ENCODE peak calls at places on chromosome 5, in six cellular contexts. G is psoas muscle, E is SJSA1, O is ovary, W is A549, P is testis. C is an unnamed sample.
A peak's percentile ranks its signal among the peaks of the same experiment; 100 is the strongest.

GRCh38 chr5:164235176-164235914 is 729.9 kb downstream of the MAT2B start:
- DNase-seq in G (no peak), E (no peak), O (no peak), W (no peak), P (no peak), C (no peak)

GRCh38 chr5:153831976-153832375 is 206.7 kb downstream of the FAM114A2 start:
- DNase-seq in G (no peak), E (no peak), O (no peak), W (peak; percentile 62), P (peak; percentile 27), C (no peak)

GRCh38 chr5:31581498-31582099 is 49.5 kb downstream of the C5orf22 start:
- DNase-seq in G (no peak), E (no peak), O (no peak), W (peak; percentile 46), P (no peak), C (no peak)

GRCh38 chr5:156147948-156148285 is 179.0 kb upstream of the SGCD start:
- DNase-seq in G (no peak), E (no peak), O (no peak), W (no peak), P (no peak), C (no peak)

GRCh38 chr5:181221792-181222629 is 1.1 kb upstream of the TRIM41 start:
- DNase-seq in G (peak; percentile 90), E (peak; percentile 100), O (peak; percentile 93), W (peak; percentile 98), P (peak; percentile 97), C (peak; percentile 93)

GRCh38 chr5:9365501-9365900 is 180.4 kb downstream of the SEMA5A start:
- DNase-seq in G (no peak), E (no peak), O (no peak), W (no peak), P (no peak), C (no peak)

GRCh38 chr5:136212252-136212721 is 19.3 kb upstream of the SMIM32 start:
- DNase-seq in G (peak; percentile 44), E (peak; percentile 53), O (peak; percentile 45), W (peak; percentile 50), P (peak; percentile 75), C (peak; percentile 36)

GRCh38 chr5:78511116-78511906 is 137.3 kb downstream of the LHFPL2 start:
- DNase-seq in G (peak; percentile 34), E (no peak), O (no peak), W (no peak), P (no peak), C (peak; percentile 56)

GRCh38 chr5:20466507-20466906 is 478.5 kb upstream of the CDH18 start:
- DNase-seq in G (no peak), E (no peak), O (no peak), W (no peak), P (no peak), C (no peak)

GRCh38 chr5:11054014-11054413 is 293.0 kb upstream of the DAP start:
- DNase-seq in G (no peak), E (no peak), O (no peak), W (no peak), P (no peak), C (no peak)

GRCh38 chr5:10111575-10111974 is 138.1 kb downstream of the ATPSCKMT start:
- DNase-seq in G (no peak), E (peak; percentile 37), O (no peak), W (peak; percentile 35), P (peak; percentile 24), C (no peak)

GRCh38 chr5:155871623-155872022 is 455.3 kb upstream of the SGCD start:
- DNase-seq in G (no peak), E (no peak), O (no peak), W (no peak), P (no peak), C (no peak)

GRCh38 chr5:72101828-72102227 is 5.4 kb upstream of the MAP1B start:
- DNase-seq in G (no peak), E (peak; percentile 64), O (no peak), W (no peak), P (no peak), C (no peak)

GRCh38 chr5:107305999-107306398 is 364.7 kb downstream of the EFNA5 start:
- DNase-seq in G (no peak), E (no peak), O (no peak), W (no peak), P (no peak), C (no peak)

GRCh38 chr5:169577966-169578365 is 5.6 kb upstream of the SPDL1 start:
- DNase-seq in G (no peak), E (peak; percentile 28), O (no peak), W (peak; percentile 33), P (no peak), C (no peak)

GRCh38 chr5:37153661-37154060 is 95.5 kb downstream of the CPLANE1 start:
- DNase-seq in G (no peak), E (no peak), O (no peak), W (no peak), P (no peak), C (no peak)

GRCh38 chr5:173143567-173143966 is 764 bp upstream of the BNIP1 start:
- DNase-seq in G (no peak), E (no peak), O (no peak), W (no peak), P (no peak), C (peak; percentile 67)

GRCh38 chr5:173139631-173140030 is 4.7 kb upstream of the BNIP1 start:
- DNase-seq in G (no peak), E (no peak), O (no peak), W (no peak), P (no peak), C (no peak)

GRCh38 chr5:173148354-173148753 is 4.0 kb downstream of the BNIP1 start:
- DNase-seq in G (no peak), E (no peak), O (no peak), W (no peak), P (no peak), C (no peak)

GRCh38 chr5:173140769-173141168 is 3.6 kb upstream of the BNIP1 start:
- DNase-seq in G (no peak), E (no peak), O (no peak), W (no peak), P (no peak), C (no peak)

GRCh38 chr5:173144200-173145176 is at the start of gene BNIP1:
- DNase-seq in G (peak; percentile 96), E (peak; percentile 98), O (peak; percentile 90), W (peak; percentile 94), P (peak; percentile 98), C (peak; percentile 97)
- H3K4me1 ChIP-seq in G (no peaks in the 10 kb centered on the region), E (peaks cover 5% of the 10 kb centered on the region), O (peaks cover 1% of the 10 kb centered on the region), W (no peaks in the 10 kb centered on the region), P (no peaks in the 10 kb centered on the region), C (peaks cover 16% of the 10 kb centered on the region)

DNA sequence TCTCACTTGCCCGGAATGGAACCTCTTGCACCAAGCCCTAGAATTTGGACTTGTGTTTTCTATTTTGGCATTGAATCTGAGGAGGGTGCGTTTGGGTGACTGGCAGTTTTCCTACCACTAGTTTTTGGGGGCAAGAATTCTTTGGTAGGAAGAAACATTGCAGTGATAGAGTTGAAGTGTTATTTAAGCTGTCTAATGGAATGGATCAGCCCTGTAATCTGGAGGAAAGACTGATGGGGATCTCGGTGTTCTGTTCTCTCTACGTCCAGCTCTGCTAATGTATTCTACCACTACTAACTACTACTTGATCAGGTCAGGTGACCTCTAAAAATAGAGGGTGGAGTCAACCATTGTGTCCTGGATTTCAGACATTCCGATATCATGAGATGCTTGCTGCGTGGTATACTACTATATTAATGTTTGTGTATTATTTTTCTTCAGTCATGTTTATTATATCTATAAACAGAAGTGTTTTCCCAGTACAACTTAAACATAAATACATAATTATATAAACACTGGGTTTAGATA is 2.7 kb downstream of the ARHGAP26 start:
- DNase-seq in G (no peak), E (no peak), O (no peak), W (no peak), P (no peak), C (no peak)
- H3K4me1 ChIP-seq in G (peaks cover 16% of the 10 kb centered on the region), E (peaks cover 37% of the 10 kb centered on the region), O (no peaks in the 10 kb centered on the region), W (peaks cover 21% of the 10 kb centered on the region), P (peaks cover 10% of the 10 kb centered on the region), C (peaks cover 19% of the 10 kb centered on the region)

GRCh38 chr5:51388488-51389325 is 5.5 kb downstream of the ISL1 start:
- DNase-seq in G (no peak), E (no peak), O (no peak), W (no peak), P (no peak), C (no peak)

GRCh38 chr5:51391175-51391574 is 7.9 kb downstream of the ISL1 start:
- DNase-seq in G (no peak), E (no peak), O (no peak), W (no peak), P (no peak), C (no peak)

GRCh38 chr5:51387854-51388320 is 4.6 kb downstream of the ISL1 start:
- DNase-seq in G (no peak), E (no peak), O (no peak), W (no peak), P (no peak), C (no peak)

GRCh38 chr5:51389326-51389581 is 6.0 kb downstream of the ISL1 start:
- DNase-seq in G (no peak), E (no peak), O (no peak), W (no peak), P (no peak), C (no peak)

DNA sequence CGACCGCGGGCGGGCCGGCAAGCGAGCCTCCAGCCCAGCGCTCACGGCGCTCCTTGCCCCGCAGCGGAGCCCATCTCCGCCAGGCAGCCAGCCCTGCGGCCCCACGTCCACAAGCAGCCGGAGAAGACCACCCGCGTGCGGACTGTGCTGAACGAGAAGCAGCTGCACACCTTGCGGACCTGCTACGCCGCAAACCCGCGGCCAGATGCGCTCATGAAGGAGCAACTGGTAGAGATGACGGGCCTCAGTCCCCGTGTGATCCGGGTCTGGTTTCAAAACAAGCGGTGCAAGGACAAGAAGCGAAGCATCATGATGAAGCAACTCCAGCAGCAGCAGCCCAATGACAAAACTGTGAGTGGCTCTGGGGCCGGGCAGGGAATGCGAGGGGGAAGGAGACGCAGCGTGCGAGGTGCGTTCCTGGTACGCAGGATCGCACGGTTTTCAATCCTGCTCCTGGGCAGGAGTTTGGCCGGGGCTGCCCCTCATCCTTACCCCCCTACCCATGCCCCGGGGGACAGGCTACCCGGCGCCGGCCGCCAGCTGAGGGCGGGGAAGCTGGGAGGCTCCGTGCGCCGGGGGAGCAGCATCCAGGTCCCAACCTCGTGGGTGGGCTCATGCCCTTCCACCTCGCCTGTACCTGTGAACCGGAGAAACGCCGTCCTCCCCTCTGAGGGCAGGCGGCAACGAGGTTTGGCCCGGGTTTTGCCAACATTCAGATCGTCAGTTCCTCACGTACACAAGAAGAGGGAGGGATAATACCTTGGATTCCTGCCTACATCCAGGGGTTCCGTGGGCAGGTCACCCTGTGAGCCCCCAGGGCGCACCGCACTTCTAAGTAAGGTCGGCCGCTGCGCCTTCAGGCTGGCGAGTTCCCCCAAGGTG is 6.6 kb downstream of the ISL1 start:
- DNase-seq in G (no peak), E (no peak), O (no peak), W (no peak), P (no peak), C (no peak)
- H3K4me1 ChIP-seq in G (no peaks in the 10 kb centered on the region), E (no peaks in the 10 kb centered on the region), O (no peaks in the 10 kb centered on the region), W (no peaks in the 10 kb centered on the region), P (peaks cover 5% of the 10 kb centered on the region), C (peaks cover 14% of the 10 kb centered on the region)

GRCh38 chr5:139306197-139306596 is 12.7 kb downstream of the MATR3 start:
- DNase-seq in G (no peak), E (no peak), O (no peak), W (no peak), P (no peak), C (no peak)

GRCh38 chr5:139308797-139309196 is 15.3 kb downstream of the MATR3 start:
- DNase-seq in G (no peak), E (no peak), O (no peak), W (no peak), P (no peak), C (no peak)

GRCh38 chr5:139304391-139305324 is 11.1 kb downstream of the MATR3 start:
- DNase-seq in G (no peak), E (no peak), O (no peak), W (no peak), P (no peak), C (no peak)

GRCh38 chr5:139301766-139302499 is 8.4 kb downstream of the MATR3 start:
- DNase-seq in G (no peak), E (no peak), O (no peak), W (no peak), P (no peak), C (no peak)

GRCh38 chr5:139306628-139307379 is 13.3 kb downstream of the MATR3 start:
- DNase-seq in G (no peak), E (no peak), O (no peak), W (no peak), P (no peak), C (no peak)
- H3K4me1 ChIP-seq in G (peaks cover 97% of the 10 kb centered on the region), E (peaks cover 5% of the 10 kb centered on the region), O (peaks cover 21% of the 10 kb centered on the region), W (peaks cover 85% of the 10 kb centered on the region), P (peaks cover 6% of the 10 kb centered on the region), C (peaks cover 76% of the 10 kb centered on the region)